ENCODE peak calls at places on chromosome 13, in seven cellular contexts. D is gastrocnemius medialis, E is RCC 7860, Z is NCI-H1092 treated with DMSO at 0.1 percent for 48 hours, P is Daoy, A is activated T-helper 1 cell treated with Interleukin-2 at 50 U/mL for 16 hours, M is AG09319. I is an unnamed sample.

GRCh38 chr13:32650705-32651311 is 64.6 kb downstream of the PDS5B start:
- DNase-seq in D (peak), E (peak), Z (peak), P (peak), A (peak), M (peak), I (no peak)

GRCh38 chr13:37656247-37656940 is 57.8 kb upstream of the POSTN start:
- DNase-seq in D (no peak), E (peak), Z (no peak), P (peak), A (no peak), M (peak), I (no peak)

GRCh38 chr13:112447306-112447705 is 71.2 kb downstream of the SPACA7 start:
- DNase-seq in D (no peak), E (no peak), Z (no peak), P (no peak), A (no peak), M (no peak), I (no peak)

GRCh38 chr13:54187461-54187860 is 1158.8 kb downstream of the OLFM4 start:
- DNase-seq in D (no peak), E (no peak), Z (no peak), P (no peak), A (no peak), M (no peak), I (no peak)

GRCh38 chr13:113296842-113297369 is at the start of gene LAMP1:
- DNase-seq in D (peak), E (peak), Z (peak), P (peak), A (peak), M (peak), I (peak)

GRCh38 chr13:108155185-108156106 is 59.9 kb downstream of the LIG4 start:
- DNase-seq in D (no peak), E (no peak), Z (peak), P (peak), A (peak), M (no peak), I (no peak)

GRCh38 chr13:29706923-29707322 is 111.4 kb upstream of the SLC7A1 start:
- DNase-seq in D (no peak), E (no peak), Z (no peak), P (no peak), A (no peak), M (no peak), I (no peak)

GRCh38 chr13:38417727-38418126 is 68.1 kb downstream of the UFM1 start:
- DNase-seq in D (no peak), E (no peak), Z (no peak), P (no peak), A (no peak), M (no peak), I (no peak)

GRCh38 chr13:107376393-107377085 is 808.6 kb upstream of the ARGLU1 start:
- DNase-seq in D (no peak), E (no peak), Z (peak), P (no peak), A (no peak), M (no peak), I (no peak)

GRCh38 chr13:66014757-66015156 is 1215.4 kb downstream of the PCDH9 start:
- DNase-seq in D (no peak), E (no peak), Z (no peak), P (no peak), A (no peak), M (no peak), I (no peak)

GRCh38 chr13:28394422-28394821 is 100.5 kb downstream of the FLT1 start:
- DNase-seq in D (no peak), E (no peak), Z (no peak), P (peak), A (no peak), M (no peak), I (no peak)

GRCh38 chr13:54637377-54637776 is 1608.8 kb downstream of the OLFM4 start:
- DNase-seq in D (no peak), E (no peak), Z (no peak), P (no peak), A (no peak), M (no peak), I (no peak)

GRCh38 chr13:110638253-110638652 is 22.9 kb downstream of the NAXD start:
- DNase-seq in D (no peak), E (no peak), Z (no peak), P (no peak), A (no peak), M (no peak), I (no peak)

GRCh38 chr13:50529154-50529882 is 314.2 kb downstream of the DLEU7 start:
- DNase-seq in D (peak), E (peak), Z (no peak), P (peak), A (no peak), M (peak), I (peak)

GRCh38 chr13:25882732-25883357 is 169.0 kb downstream of the SHISA2 start:
- DNase-seq in D (no peak), E (no peak), Z (peak), P (peak), A (no peak), M (no peak), I (no peak)

GRCh38 chr13:76516013-76516412 is 370.2 kb downstream of the KCTD12 start:
- DNase-seq in D (no peak), E (no peak), Z (no peak), P (peak), A (no peak), M (peak), I (no peak)

GRCh38 chr13:29925457-29925856 is 75.0 kb upstream of the UBL3 start:
- DNase-seq in D (peak), E (peak), Z (peak), P (peak), A (no peak), M (peak), I (peak)

GRCh38 chr13:30819136-30819875 is 84.0 kb downstream of the ALOX5AP start:
- DNase-seq in D (no peak), E (peak), Z (no peak), P (no peak), A (no peak), M (no peak), I (no peak)

GRCh38 chr13:27971236-27971645 is 2.1 kb upstream of the CDX2 start:
- DNase-seq in D (no peak), E (no peak), Z (no peak), P (no peak), A (no peak), M (no peak), I (no peak)

GRCh38 chr13:64099994-64100393 is 2684.3 kb upstream of the PCDH20 start:
- DNase-seq in D (no peak), E (no peak), Z (no peak), P (no peak), A (no peak), M (no peak), I (no peak)

GRCh38 chr13:93002071-93002470 is 224.5 kb upstream of the GPC6 start:
- DNase-seq in D (no peak), E (no peak), Z (no peak), P (no peak), A (no peak), M (no peak), I (no peak)

GRCh38 chr13:98930014-98930625 is 47.7 kb downstream of the DOCK9 start:
- DNase-seq in D (peak), E (no peak), Z (no peak), P (no peak), A (no peak), M (no peak), I (no peak)

GRCh38 chr13:78298657-78299056 is 304.7 kb downstream of the POU4F1 start:
- DNase-seq in D (no peak), E (no peak), Z (no peak), P (peak), A (no peak), M (no peak), I (no peak)

GRCh38 chr13:21310220-21310619 is 133.8 kb downstream of the MRPL57 start:
- DNase-seq in D (no peak), E (peak), Z (no peak), P (peak), A (no peak), M (no peak), I (no peak)

GRCh38 chr13:29386246-29386645 is 209.2 kb downstream of the SLC7A1 start:
- DNase-seq in D (no peak), E (no peak), Z (no peak), P (no peak), A (no peak), M (no peak), I (no peak)

GRCh38 chr13:36973621-36974268 is 25.4 kb downstream of the ALG5 start:
- DNase-seq in D (no peak), E (no peak), Z (no peak), P (no peak), A (no peak), M (no peak), I (no peak)

GRCh38 chr13:31175847-31176536 is 14.3 kb upstream of the HSPH1 start:
- DNase-seq in D (peak), E (no peak), Z (no peak), P (no peak), A (no peak), M (no peak), I (no peak)

GRCh38 chr13:113029487-113030258 is 60.7 kb downstream of the MCF2L start:
- DNase-seq in D (no peak), E (no peak), Z (peak), P (peak), A (peak), M (no peak), I (no peak)

GRCh38 chr13:75250526-75251183 is 231.3 kb downstream of the TBC1D4 start:
- DNase-seq in D (no peak), E (peak), Z (no peak), P (peak), A (no peak), M (no peak), I (no peak)

GRCh38 chr13:109989155-109989554 is 202.8 kb upstream of the IRS2 start:
- DNase-seq in D (no peak), E (peak), Z (no peak), P (peak), A (no peak), M (no peak), I (peak)

GRCh38 chr13:89066868-89067466 is 1395.8 kb downstream of the SLITRK5 start:
- DNase-seq in D (no peak), E (peak), Z (peak), P (peak), A (no peak), M (no peak), I (no peak)

GRCh38 chr13:106083620-106084350 is 451.7 kb downstream of the EFNB2 start:
- DNase-seq in D (no peak), E (peak), Z (peak), P (peak), A (no peak), M (no peak), I (no peak)

I was measured in lower leg skin.